ENCODE peak calls at places on chromosomes 16 and 17, in nine cellular contexts. P is esophagus squamous epithelium, V is thoracic aorta, T is left ventricle myocardium inferior, K is stomach, R is HepG2, W is GM23248, O is lung, N is breast epithelium. B is an unnamed sample.

GRCh38 chr17:13359774-13360173 is 242.0 kb downstream of the HS3ST3A1 start:
- DNase-seq in V (no peak), O (no peak), T (no peak), R (no peak), P (no peak), W (no peak), N (no peak), K (no peak), B (no peak)

GRCh38 chr17:43659823-43660222 is 1.9 kb downstream of the MEOX1 start:
- DNase-seq in R (no peak), T (no peak), K (no peak), N (no peak), V (no peak), W (no peak), P (no peak), O (no peak), B (no peak)

GRCh38 chr16:55624696-55625095 is 31.1 kb upstream of the SLC6A2 start:
- DNase-seq in K (no peak), T (no peak), P (no peak), O (no peak), N (no peak), W (no peak), V (no peak), R (no peak), B (no peak)

GRCh38 chr17:57966246-57966645 is 11.0 kb upstream of the CUEDC1 start:
- DNase-seq in N (no peak), V (no peak), R (no peak), O (peak; percentile 11), W (no peak), P (no peak), K (no peak), T (no peak), B (no peak)

GRCh38 chr16:57384248-57385070 is 12.2 kb downstream of the CX3CL1 start:
- DNase-seq in O (no peak), V (no peak), N (no peak), T (no peak), P (no peak), R (no peak), K (no peak), W (no peak), B (no peak)

GRCh38 chr17:44473367-44473766 is 29.8 kb downstream of the GPATCH8 start:
- DNase-seq in N (no peak), T (no peak), K (no peak), P (no peak), O (no peak), V (no peak), W (peak; percentile 30), R (no peak), B (no peak)

GRCh38 chr16:4467916-4468315 is 6.5 kb downstream of the NMRAL1 start:
- DNase-seq in O (no peak), V (no peak), R (no peak), N (no peak), P (no peak), T (no peak), W (no peak), K (no peak), B (no peak)

GRCh38 chr17:17751996-17752821 is 71.0 kb downstream of the RAI1 start:
- DNase-seq in W (peak; percentile 97), N (peak; percentile 98), K (peak; percentile 98), O (peak; percentile 95), P (peak; percentile 88), V (peak; percentile 89), R (peak; percentile 91), T (peak; percentile 95), B (peak; percentile 98)

GRCh38 chr16:63130942-63131341 is 1094.7 kb upstream of the CDH8 start:
- DNase-seq in K (no peak), W (no peak), R (no peak), N (no peak), V (no peak), T (no peak), O (no peak), P (no peak), B (no peak)

GRCh38 chr17:36072431-36073121 is 8.5 kb downstream of the CCL18 start:
- DNase-seq in V (no peak), R (peak; percentile 52), N (no peak), T (no peak), P (no peak), O (peak; percentile 58), W (peak; percentile 55), K (peak; percentile 62), B (peak; percentile 70)

GRCh38 chr16:47065766-47066688 is 77.7 kb downstream of the NETO2 start:
- DNase-seq in W (no peak), T (no peak), N (no peak), K (no peak), R (no peak), O (no peak), V (no peak), P (no peak), B (no peak)

GRCh38 chr17:70797166-70797565 is 627.8 kb downstream of the KCNJ2 start:
- DNase-seq in O (no peak), R (no peak), N (no peak), V (no peak), T (no peak), W (no peak), K (no peak), P (no peak), B (no peak)

GRCh38 chr17:50009282-50009681 is 14.3 kb upstream of the DLX3 start:
- DNase-seq in O (no peak), W (no peak), K (no peak), P (no peak), T (no peak), N (no peak), V (no peak), R (no peak), B (no peak)

GRCh38 chr17:57109393-57110151 is 24.5 kb downstream of the AKAP1 start:
- DNase-seq in T (peak; percentile 75), W (no peak), K (no peak), P (no peak), O (no peak), V (no peak), R (no peak), N (no peak), B (peak; percentile 93)

DNA sequence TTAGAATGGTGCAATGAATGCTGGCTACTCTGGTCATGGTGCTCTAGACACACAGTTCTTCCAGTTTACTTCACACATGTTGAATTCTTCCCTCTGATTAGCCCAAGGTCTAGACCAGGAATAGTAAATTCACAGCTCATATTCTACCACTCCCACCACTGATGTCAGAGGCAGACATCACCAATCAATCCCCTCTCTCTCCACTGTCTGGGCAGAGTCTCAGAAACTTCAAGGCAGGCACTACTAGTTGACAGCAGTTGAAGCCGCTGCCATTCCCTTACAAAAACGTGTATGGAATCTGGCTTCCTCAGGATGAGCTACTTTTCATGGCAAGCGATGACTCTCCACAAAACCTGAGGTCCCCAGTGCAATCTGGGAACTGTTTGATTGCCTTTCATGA is 89.8 kb downstream of the FOXL1 start:
- DNase-seq in K (no peak), R (no peak), P (no peak), V (no peak), T (no peak), W (peak; percentile 82), N (no peak), O (no peak), B (no peak)
- H3K4me1 ChIP-seq in K (peaks cover 9% of the 10 kb centered on the region), R (peaks cover 25% of the 10 kb centered on the region), P (no peaks in the 10 kb centered on the region), V (peaks cover 35% of the 10 kb centered on the region), T (peaks cover 34% of the 10 kb centered on the region), W (peaks cover 39% of the 10 kb centered on the region), N (no peaks in the 10 kb centered on the region), O (peaks cover 3% of the 10 kb centered on the region), B (no peaks in the 10 kb centered on the region)

GRCh38 chr16:399278-400019 is 2.2 kb upstream of the DECR2 start:
- DNase-seq in W (no peak), K (no peak), P (no peak), O (no peak), N (no peak), R (no peak), V (no peak), T (no peak), B (no peak)

GRCh38 chr16:397736-398332 is 835 bp downstream of the NME4 start:
- DNase-seq in N (peak; percentile 80), O (no peak), P (no peak), W (peak; percentile 92), K (peak; percentile 82), V (no peak), R (peak; percentile 74), T (peak; percentile 74), B (peak; percentile 76)

GRCh38 chr16:398551-399277 is 1.7 kb downstream of the NME4 start:
- DNase-seq in N (no peak), P (no peak), W (no peak), R (no peak), O (no peak), V (no peak), T (no peak), K (no peak), B (no peak)

GRCh38 chr16:401468-402348 is at the start of gene DECR2:
- DNase-seq in R (peak; percentile 76), N (peak; percentile 99), T (peak; percentile 98), V (peak; percentile 86), W (peak; percentile 97), K (peak; percentile 99), P (peak; percentile 86), O (peak; percentile 97), B (peak; percentile 97)

GRCh38 chr16:400061-400540 is 1.6 kb upstream of the DECR2 start:
- DNase-seq in O (no peak), K (no peak), V (no peak), W (no peak), P (no peak), R (no peak), T (no peak), N (no peak), B (no peak)
- H3K4me1 ChIP-seq in O (peaks cover 4% of the 10 kb centered on the region), K (peaks cover 38% of the 10 kb centered on the region), V (no peaks in the 10 kb centered on the region), W (peaks cover 9% of the 10 kb centered on the region), P (peaks cover 12% of the 10 kb centered on the region), R (peaks cover 61% of the 10 kb centered on the region), T (peaks cover 42% of the 10 kb centered on the region), N (no peaks in the 10 kb centered on the region), B (no peaks in the 10 kb centered on the region)

GRCh38 chr17:15233971-15234370 is 31.2 kb downstream of the PMP22 start:
- DNase-seq in V (no peak), W (no peak), R (no peak), T (no peak), N (no peak), O (no peak), K (no peak), P (no peak), B (no peak)
- H3K4me1 ChIP-seq in V (no peaks in the 10 kb centered on the region), W (peaks cover 31% of the 10 kb centered on the region), R (peaks cover 34% of the 10 kb centered on the region), T (peaks cover 94% of the 10 kb centered on the region), N (no peaks in the 10 kb centered on the region), O (peaks cover 13% of the 10 kb centered on the region), K (no peaks in the 10 kb centered on the region), P (no peaks in the 10 kb centered on the region), B (peaks cover 7% of the 10 kb centered on the region)

DNA sequence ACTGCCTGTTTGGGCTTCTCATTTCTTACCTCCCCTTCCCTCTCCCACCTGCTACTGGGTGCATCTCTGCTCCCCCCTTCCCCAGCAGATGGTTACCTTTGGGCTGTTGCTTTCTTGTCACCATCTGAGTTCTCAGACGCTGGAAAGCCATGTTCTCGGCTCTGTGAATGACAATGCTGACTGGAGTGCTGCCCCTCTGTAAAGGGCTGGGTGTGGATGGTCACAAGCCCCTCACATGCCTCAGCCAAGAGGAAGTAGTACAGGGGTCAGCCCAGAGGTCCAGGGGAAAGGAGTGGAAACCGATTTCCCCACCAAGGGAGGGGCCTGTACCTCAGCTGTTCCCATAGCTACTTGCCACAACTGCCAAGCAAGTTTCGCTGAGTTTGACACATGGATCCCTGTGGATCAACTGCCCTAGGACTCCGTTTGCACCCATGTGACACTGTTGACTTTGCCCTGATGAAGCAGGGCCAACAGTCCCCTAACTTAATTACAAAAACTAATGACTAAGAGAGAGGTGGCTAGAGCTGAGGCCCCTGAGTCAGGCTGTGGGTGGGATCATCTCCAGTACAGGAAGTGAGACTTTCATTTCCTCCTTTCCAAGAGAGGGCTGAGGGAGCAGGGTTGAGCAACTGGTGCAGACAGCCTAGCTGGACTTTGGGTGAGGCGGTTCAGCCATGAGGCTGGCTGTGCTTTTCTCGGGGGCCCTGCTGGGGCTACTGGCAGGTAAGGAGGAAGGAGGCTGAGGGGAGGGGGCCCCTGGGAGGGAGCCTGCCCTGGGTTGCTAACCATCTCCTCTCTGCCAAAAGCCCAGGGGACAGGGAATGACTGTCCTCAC is at the start of gene CD68:
- DNase-seq in V (peak; percentile 77), W (peak; percentile 98), T (peak; percentile 54), N (peak; percentile 60), O (peak; percentile 81), P (peak; percentile 49), R (peak; percentile 93), K (peak; percentile 71), B (peak; percentile 78)
- H3K4me1 ChIP-seq in V (peaks cover 54% of the 10 kb centered on the region), W (peaks cover 51% of the 10 kb centered on the region), T (peaks cover 88% of the 10 kb centered on the region), N (peaks cover 25% of the 10 kb centered on the region), O (peaks cover 24% of the 10 kb centered on the region), P (peaks cover 62% of the 10 kb centered on the region), R (peaks cover 85% of the 10 kb centered on the region), K (peaks cover 85% of the 10 kb centered on the region), B (no peaks in the 10 kb centered on the region)